ENCODE peak calls at places on chromosomes 13 and 19, in ten cellular contexts. V, E, F, I, L, N, H, P, X and G are unnamed samples.
A peak's percentile ranks its signal among the peaks of the same experiment; 100 is the strongest.

GRCh38 chr19:54017266-54017665 is 25.8 kb downstream of the CACNG6 start:
- DNase-seq in L (no peak), I (peak; percentile 31), P (no peak), E (no peak), V (no peak), F (no peak), H (no peak), N (no peak), X (no peak), G (peak; percentile 49)

GRCh38 chr19:28608292-28608691 is 604.7 kb downstream of the UQCRFS1 start:
- DNase-seq in I (no peak), H (no peak), V (no peak), F (no peak), N (no peak), E (no peak), L (no peak), X (no peak), P (no peak), G (no peak)

GRCh38 chr13:39370554-39370953 is 232.4 kb downstream of the LHFPL6 start:
- DNase-seq in I (peak; percentile 40), V (no peak), X (peak; percentile 49), F (no peak), L (peak; percentile 35), E (no peak), H (no peak), N (no peak), P (peak; percentile 61), G (peak; percentile 17)

GRCh38 chr19:11448410-11448809 is 13.0 kb downstream of the PRKCSH start:
- DNase-seq in L (no peak), N (no peak), V (no peak), X (no peak), I (no peak), H (no peak), P (no peak), E (no peak), F (no peak), G (no peak)

GRCh38 chr19:13098291-13099072 is 4.2 kb downstream of the LYL1 start:
- DNase-seq in N (no peak), E (no peak), P (no peak), X (peak; percentile 65), H (peak; percentile 43), I (no peak), V (no peak), L (no peak), F (no peak), G (peak; percentile 49)

GRCh38 chr13:50643055-50643454 is 200.4 kb downstream of the DLEU7 start:
- DNase-seq in N (no peak), H (no peak), P (no peak), F (no peak), I (no peak), V (no peak), E (no peak), X (no peak), L (no peak), G (no peak)

GRCh38 chr19:6811906-6812305 is 39.4 kb downstream of the VAV1 start:
- DNase-seq in E (no peak), H (peak; percentile 22), V (peak; percentile 31), I (peak; percentile 39), F (peak; percentile 58), N (no peak), L (no peak), P (no peak), X (no peak), G (peak; percentile 58)

GRCh38 chr13:97302611-97303010 is 80.5 kb downstream of the MBNL2 start:
- DNase-seq in H (no peak), V (no peak), E (no peak), P (no peak), F (no peak), X (no peak), L (no peak), I (no peak), N (no peak), G (no peak)

GRCh38 chr13:41500501-41500900 is 43.2 kb downstream of the RGCC start:
- DNase-seq in F (peak; percentile 77), V (no peak), N (no peak), E (no peak), I (no peak), P (no peak), X (no peak), H (peak; percentile 36), L (peak; percentile 33), G (peak; percentile 13)

GRCh38 chr13:52348983-52349780 is 56.8 kb downstream of the THSD1 start:
- DNase-seq in N (no peak), F (no peak), V (no peak), E (no peak), X (no peak), L (no peak), P (no peak), H (peak; percentile 5), I (peak; percentile 85), G (peak; percentile 62)

GRCh38 chr13:33435207-33435606 is 149.7 kb upstream of the STARD13 start:
- DNase-seq in F (no peak), I (no peak), V (no peak), P (no peak), N (no peak), L (no peak), H (no peak), X (no peak), E (no peak), G (no peak)

GRCh38 chr13:44902793-44903192 is 86.5 kb downstream of the NUFIP1 start:
- DNase-seq in E (no peak), N (no peak), X (no peak), F (no peak), P (no peak), L (no peak), I (no peak), V (no peak), H (no peak), G (no peak)

GRCh38 chr13:42876810-42877550 is 95.6 kb downstream of the FAM216B start:
- DNase-seq in P (no peak), I (peak; percentile 66), H (no peak), X (no peak), E (no peak), F (no peak), L (no peak), V (no peak), N (no peak), G (peak; percentile 49)

GRCh38 chr13:31119966-31120733 is 41.6 kb downstream of the HSPH1 start:
- DNase-seq in H (no peak), P (no peak), X (no peak), I (peak; percentile 11), E (no peak), V (no peak), N (no peak), L (no peak), F (no peak), G (peak; percentile 28)

DNA sequence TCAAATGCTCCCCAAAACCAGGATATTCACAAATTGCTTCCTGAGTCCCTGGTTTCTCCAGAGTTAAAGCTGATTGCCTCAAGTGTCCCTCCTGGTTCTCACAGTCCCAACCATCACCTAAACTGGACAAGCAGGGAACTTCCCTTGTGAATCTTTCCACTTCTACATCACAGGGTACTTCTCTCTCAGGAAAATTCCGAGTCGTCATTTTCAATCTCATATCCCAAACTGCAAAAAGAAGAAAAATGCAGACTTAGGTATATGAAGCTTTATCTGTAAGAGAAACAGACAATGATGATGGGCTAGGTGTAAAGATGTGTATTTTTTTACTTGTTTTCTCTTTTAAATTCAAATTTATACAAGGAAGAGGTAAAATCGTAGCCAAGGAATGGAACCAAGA is 21.3 kb downstream of the ZNF329 start:
- DNase-seq in L (no peak), N (no peak), I (no peak), F (no peak), X (no peak), E (no peak), H (no peak), P (no peak), V (no peak), G (no peak)
- H3K36me3 ChIP-seq in L (peaks cover 98% of the 10 kb centered on the region), N (peaks cover 74% of the 10 kb centered on the region), I (peaks cover 59% of the 10 kb centered on the region), F (peaks cover 10% of the 10 kb centered on the region), X (peaks cover 3% of the 10 kb centered on the region), E (peaks cover 5% of the 10 kb centered on the region), H (peaks cover 15% of the 10 kb centered on the region), P (peaks cover 21% of the 10 kb centered on the region), V (peaks cover 44% of the 10 kb centered on the region), G (peaks cover 9% of the 10 kb centered on the region)

DNA sequence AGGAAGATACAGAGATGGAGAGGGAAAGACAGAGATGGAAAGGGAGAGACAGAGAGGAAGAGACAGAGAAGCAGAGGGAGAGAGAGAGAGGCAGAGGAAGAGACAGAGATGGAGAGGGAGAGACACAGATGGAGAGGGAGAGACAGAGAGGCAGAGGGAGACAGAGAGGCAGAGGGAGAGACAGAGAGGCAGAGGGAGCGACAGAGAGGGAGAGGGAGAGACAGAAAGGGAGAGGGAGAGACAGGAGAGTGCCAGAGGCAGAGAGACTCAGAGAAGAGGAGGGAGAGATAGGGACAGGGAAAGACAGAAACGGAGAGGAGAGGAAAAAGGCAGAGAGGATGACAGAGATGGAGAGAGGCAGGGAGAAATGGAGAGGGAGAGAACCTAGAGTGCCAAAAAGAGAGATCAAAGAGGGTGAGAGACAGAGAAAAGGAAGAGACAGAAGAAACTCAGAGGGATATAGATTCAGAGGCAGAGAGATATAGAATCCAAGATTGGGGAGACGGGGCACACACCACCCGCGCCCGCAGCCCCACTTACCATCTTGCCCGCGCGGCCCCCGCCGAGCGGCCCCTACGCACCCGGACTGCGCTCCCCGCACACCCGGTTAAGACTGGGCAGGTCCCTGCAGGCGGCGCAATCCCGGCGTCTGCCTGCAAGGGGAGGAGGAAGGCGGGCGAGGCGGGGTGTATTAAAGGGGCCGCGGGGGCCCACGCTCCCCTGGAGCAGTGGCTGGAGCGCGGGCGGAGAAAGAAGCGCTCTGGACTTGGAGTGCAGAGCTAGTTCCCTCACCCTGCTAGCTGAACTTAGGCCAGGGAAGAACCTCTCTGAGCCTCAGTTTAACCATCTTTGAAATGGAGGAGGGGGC is 10.7 kb downstream of the TM6SF2 start:
- DNase-seq in L (no peak), H (no peak), E (no peak), I (no peak), P (no peak), X (no peak), V (no peak), F (no peak), N (no peak), G (no peak)
- H3K36me3 ChIP-seq in L (no peaks in the 10 kb centered on the region), H (no peaks in the 10 kb centered on the region), E (no peaks in the 10 kb centered on the region), I (no peaks in the 10 kb centered on the region), P (no peaks in the 10 kb centered on the region), X (no peaks in the 10 kb centered on the region), V (no peaks in the 10 kb centered on the region), F (no peaks in the 10 kb centered on the region), N (no peaks in the 10 kb centered on the region), G (no peaks in the 10 kb centered on the region)

DNA sequence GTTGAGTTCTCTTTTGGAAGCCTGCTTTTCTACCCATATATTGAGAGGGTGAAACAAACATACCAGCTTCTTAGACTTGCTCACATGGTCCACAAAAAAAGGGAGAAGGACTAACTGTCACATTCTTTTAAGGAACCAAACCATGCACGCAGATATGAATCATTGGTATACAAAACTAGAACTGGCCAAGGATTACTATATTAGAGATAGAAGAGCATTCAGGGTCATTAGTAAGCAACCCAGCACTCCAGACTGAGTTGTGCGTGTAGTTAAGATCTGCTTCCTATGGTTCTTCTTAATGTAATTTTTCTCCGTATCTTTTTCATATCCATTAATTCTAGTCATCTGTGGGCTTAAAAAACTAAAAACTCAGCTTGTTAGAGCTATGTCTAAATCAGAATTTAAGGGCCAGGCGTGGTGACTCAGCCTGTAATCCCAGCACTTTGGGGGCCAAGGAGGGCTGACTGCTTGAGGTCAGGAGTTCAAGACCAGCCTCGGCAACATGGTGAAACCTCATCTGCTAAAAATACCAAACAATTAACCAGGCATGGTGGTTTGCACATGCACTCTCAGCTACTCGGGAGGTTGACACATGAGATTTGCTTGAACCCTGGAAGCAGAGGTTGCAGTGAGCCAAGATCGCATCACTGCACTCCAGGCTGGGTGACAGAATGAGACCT is 19.6 kb downstream of the ALG5 start:
- DNase-seq in F (no peak), H (no peak), X (no peak), P (no peak), V (no peak), E (no peak), L (no peak), I (peak; percentile 82), N (no peak), G (peak; percentile 50)
- H3K36me3 ChIP-seq in F (peaks cover 94% of the 10 kb centered on the region), H (no peaks in the 10 kb centered on the region), X (no peaks in the 10 kb centered on the region), P (peaks cover 40% of the 10 kb centered on the region), V (peaks cover 68% of the 10 kb centered on the region), E (no peaks in the 10 kb centered on the region), L (peaks cover 74% of the 10 kb centered on the region), I (peaks cover 14% of the 10 kb centered on the region), N (peaks cover 25% of the 10 kb centered on the region), G (no peaks in the 10 kb centered on the region)

GRCh38 chr19:40013991-40014390 is 17.1 kb downstream of the ZNF546 start:
- DNase-seq in P (no peak), H (no peak), I (no peak), N (no peak), F (no peak), E (no peak), V (no peak), L (no peak), X (no peak), G (no peak)
- H3K36me3 ChIP-seq in P (peaks cover 11% of the 10 kb centered on the region), H (no peaks in the 10 kb centered on the region), I (peaks cover 4% of the 10 kb centered on the region), N (peaks cover 17% of the 10 kb centered on the region), F (peaks cover 37% of the 10 kb centered on the region), E (no peaks in the 10 kb centered on the region), V (peaks cover 10% of the 10 kb centered on the region), L (peaks cover 77% of the 10 kb centered on the region), X (no peaks in the 10 kb centered on the region), G (no peaks in the 10 kb centered on the region)